ENCODE peak calls at places on chromosomes 5 and 9, in four cellular contexts. One of them, this sample, is unnamed.

GRCh38 chr5:115460476-115460875 is 84.1 kb downstream of the FEM1C start:
- DNase-seq in effector memory CD4-positive, alpha-beta T cell: no peak
- DNase-seq in neuronal stem cell: no peak
- DNase-seq in GM23248: peak; percentile 91
- DNase-seq in this sample: no peak

GRCh38 chr9:38334234-38334633 is 58.3 kb upstream of the ALDH1B1 start:
- DNase-seq in GM23248: no peak
- DNase-seq in effector memory CD4-positive, alpha-beta T cell: no peak
- DNase-seq in neuronal stem cell: no peak
- DNase-seq in this sample: no peak

GRCh38 chr5:149434162-149435014 is 55.3 kb upstream of the IL17B start:
- DNase-seq in GM23248: peak; percentile 69
- DNase-seq in neuronal stem cell: peak; percentile 63
- DNase-seq in effector memory CD4-positive, alpha-beta T cell: no peak
- DNase-seq in this sample: no peak

GRCh38 chr5:37120270-37120669 is 128.9 kb downstream of the CPLANE1 start:
- DNase-seq in effector memory CD4-positive, alpha-beta T cell: no peak
- DNase-seq in GM23248: no peak
- DNase-seq in neuronal stem cell: no peak
- DNase-seq in this sample: no peak

GRCh38 chr9:129720865-129721545 is 31.8 kb downstream of the PTGES start:
- DNase-seq in GM23248: peak; percentile 27
- DNase-seq in neuronal stem cell: no peak
- DNase-seq in effector memory CD4-positive, alpha-beta T cell: no peak
- DNase-seq in this sample: no peak

GRCh38 chr5:50969207-50970145 is 303.0 kb downstream of the PARP8 start:
- DNase-seq in effector memory CD4-positive, alpha-beta T cell: no peak
- DNase-seq in GM23248: peak; percentile 23
- DNase-seq in neuronal stem cell: peak; percentile 24
- DNase-seq in this sample: no peak

GRCh38 chr9:92292338-92293074 is 991 bp downstream of the IARS1 start:
- DNase-seq in effector memory CD4-positive, alpha-beta T cell: no peak
- DNase-seq in neuronal stem cell: no peak
- DNase-seq in GM23248: peak; percentile 63
- DNase-seq in this sample: no peak

GRCh38 chr9:137087409-137087925 is 682 bp downstream of the MAN1B1 start:
- DNase-seq in GM23248: peak; percentile 40
- DNase-seq in neuronal stem cell: no peak
- DNase-seq in effector memory CD4-positive, alpha-beta T cell: no peak
- DNase-seq in this sample: no peak

GRCh38 chr5:150254363-150255154 is 35.0 kb downstream of the CAMK2A start:
- DNase-seq in effector memory CD4-positive, alpha-beta T cell: no peak
- DNase-seq in neuronal stem cell: no peak
- DNase-seq in GM23248: no peak
- DNase-seq in this sample: no peak

GRCh38 chr9:21657966-21658667 is 144.3 kb upstream of the MTAP start:
- DNase-seq in neuronal stem cell: no peak
- DNase-seq in GM23248: peak; percentile 66
- DNase-seq in effector memory CD4-positive, alpha-beta T cell: no peak
- DNase-seq in this sample: no peak

GRCh38 chr5:149284501-149284900 is 12.8 kb downstream of the AFAP1L1 start:
- DNase-seq in neuronal stem cell: no peak
- DNase-seq in effector memory CD4-positive, alpha-beta T cell: no peak
- DNase-seq in GM23248: peak; percentile 83
- DNase-seq in this sample: no peak

GRCh38 chr9:95363051-95363841 is 45.7 kb upstream of the FANCC start:
- DNase-seq in neuronal stem cell: no peak
- DNase-seq in GM23248: no peak
- DNase-seq in effector memory CD4-positive, alpha-beta T cell: no peak
- DNase-seq in this sample: no peak

GRCh38 chr9:37987467-37987981 is 81.5 kb downstream of the SHB start:
- DNase-seq in GM23248: no peak
- DNase-seq in effector memory CD4-positive, alpha-beta T cell: no peak
- DNase-seq in neuronal stem cell: no peak
- DNase-seq in this sample: no peak

GRCh38 chr5:35003018-35003957 is 44.5 kb downstream of the AGXT2 start:
- DNase-seq in GM23248: peak; percentile 64
- DNase-seq in neuronal stem cell: peak; percentile 65
- DNase-seq in effector memory CD4-positive, alpha-beta T cell: peak; percentile 4
- DNase-seq in this sample: peak; percentile 36

GRCh38 chr5:179146277-179146676 is 86.1 kb downstream of the ZNF354C start:
- DNase-seq in effector memory CD4-positive, alpha-beta T cell: no peak
- DNase-seq in neuronal stem cell: no peak
- DNase-seq in GM23248: no peak
- DNase-seq in this sample: no peak

GRCh38 chr5:159642379-159642778 is 273.9 kb upstream of the ADRA1B start:
- DNase-seq in effector memory CD4-positive, alpha-beta T cell: no peak
- DNase-seq in GM23248: no peak
- DNase-seq in neuronal stem cell: no peak
- DNase-seq in this sample: no peak

GRCh38 chr5:31854181-31854624 is 215.3 kb downstream of the PDZD2 start:
- DNase-seq in effector memory CD4-positive, alpha-beta T cell: no peak
- DNase-seq in neuronal stem cell: no peak
- DNase-seq in GM23248: peak; percentile 16
- DNase-seq in this sample: peak; percentile 19

GRCh38 chr9:114694146-114694545 is 12.2 kb upstream of the TEX48 start:
- DNase-seq in effector memory CD4-positive, alpha-beta T cell: no peak
- DNase-seq in GM23248: peak; percentile 62
- DNase-seq in neuronal stem cell: no peak
- DNase-seq in this sample: no peak

GRCh38 chr9:21677834-21678233 is 124.6 kb upstream of the MTAP start:
- DNase-seq in neuronal stem cell: no peak
- DNase-seq in GM23248: peak; percentile 89
- DNase-seq in effector memory CD4-positive, alpha-beta T cell: no peak
- DNase-seq in this sample: no peak

GRCh38 chr5:40594811-40595210 is 84.9 kb upstream of the PTGER4 start:
- DNase-seq in GM23248: no peak
- DNase-seq in neuronal stem cell: no peak
- DNase-seq in effector memory CD4-positive, alpha-beta T cell: no peak
- DNase-seq in this sample: no peak

GRCh38 chr5:168219515-168220410 is 71.7 kb upstream of the WWC1 start:
- DNase-seq in GM23248: peak; percentile 78
- DNase-seq in effector memory CD4-positive, alpha-beta T cell: no peak
- DNase-seq in neuronal stem cell: peak; percentile 83
- DNase-seq in this sample: peak; percentile 1

GRCh38 chr5:179280095-179280490 is 65.2 kb downstream of the ADAMTS2 start:
- DNase-seq in effector memory CD4-positive, alpha-beta T cell: no peak
- DNase-seq in neuronal stem cell: no peak
- DNase-seq in GM23248: no peak
- DNase-seq in this sample: no peak

GRCh38 chr5:178381206-178381605 is 148.6 kb upstream of the PHYKPL start:
- DNase-seq in effector memory CD4-positive, alpha-beta T cell: no peak
- DNase-seq in neuronal stem cell: no peak
- DNase-seq in GM23248: no peak
- DNase-seq in this sample: no peak

GRCh38 chr5:74394543-74394923 is 246.0 kb downstream of the ENC1 start:
- DNase-seq in neuronal stem cell: no peak
- DNase-seq in GM23248: no peak
- DNase-seq in effector memory CD4-positive, alpha-beta T cell: no peak
- DNase-seq in this sample: no peak

GRCh38 chr5:123554601-123555000 is 42.6 kb downstream of the CSNK1G3 start:
- DNase-seq in effector memory CD4-positive, alpha-beta T cell: no peak
- DNase-seq in GM23248: no peak
- DNase-seq in neuronal stem cell: no peak
- DNase-seq in this sample: no peak

GRCh38 chr5:45335978-45336377 is 360.2 kb downstream of the HCN1 start:
- DNase-seq in GM23248: no peak
- DNase-seq in neuronal stem cell: no peak
- DNase-seq in effector memory CD4-positive, alpha-beta T cell: no peak
- DNase-seq in this sample: no peak
- H3K27ac ChIP-seq in GM23248: no peak overlapping the region
- H3K27ac ChIP-seq in neuronal stem cell: no peak overlapping the region
- H3K27ac ChIP-seq in effector memory CD4-positive, alpha-beta T cell: no peak overlapping the region
- H3K27ac ChIP-seq in this sample: no peak overlapping the region

GRCh38 chr9:2833096-2833495 is 10.8 kb downstream of the PUM3 start:
- DNase-seq in neuronal stem cell: no peak
- DNase-seq in effector memory CD4-positive, alpha-beta T cell: no peak
- DNase-seq in GM23248: peak; percentile 19
- DNase-seq in this sample: no peak
- H3K27ac ChIP-seq in neuronal stem cell: no peak overlapping the region
- H3K27ac ChIP-seq in effector memory CD4-positive, alpha-beta T cell: no peak overlapping the region
- H3K27ac ChIP-seq in GM23248: no peak overlapping the region
- H3K27ac ChIP-seq in this sample: no peak overlapping the region

GRCh38 chr9:71681708-71682268 is 86.5 kb downstream of the CEMIP2 start:
- DNase-seq in GM23248: peak; percentile 78
- DNase-seq in effector memory CD4-positive, alpha-beta T cell: no peak
- DNase-seq in neuronal stem cell: no peak
- DNase-seq in this sample: no peak
- H3K27ac ChIP-seq in GM23248: peak overlapping the region; percentile 74
- H3K27ac ChIP-seq in effector memory CD4-positive, alpha-beta T cell: no peak overlapping the region
- H3K27ac ChIP-seq in neuronal stem cell: no peak overlapping the region
- H3K27ac ChIP-seq in this sample: no peak overlapping the region

DNA sequence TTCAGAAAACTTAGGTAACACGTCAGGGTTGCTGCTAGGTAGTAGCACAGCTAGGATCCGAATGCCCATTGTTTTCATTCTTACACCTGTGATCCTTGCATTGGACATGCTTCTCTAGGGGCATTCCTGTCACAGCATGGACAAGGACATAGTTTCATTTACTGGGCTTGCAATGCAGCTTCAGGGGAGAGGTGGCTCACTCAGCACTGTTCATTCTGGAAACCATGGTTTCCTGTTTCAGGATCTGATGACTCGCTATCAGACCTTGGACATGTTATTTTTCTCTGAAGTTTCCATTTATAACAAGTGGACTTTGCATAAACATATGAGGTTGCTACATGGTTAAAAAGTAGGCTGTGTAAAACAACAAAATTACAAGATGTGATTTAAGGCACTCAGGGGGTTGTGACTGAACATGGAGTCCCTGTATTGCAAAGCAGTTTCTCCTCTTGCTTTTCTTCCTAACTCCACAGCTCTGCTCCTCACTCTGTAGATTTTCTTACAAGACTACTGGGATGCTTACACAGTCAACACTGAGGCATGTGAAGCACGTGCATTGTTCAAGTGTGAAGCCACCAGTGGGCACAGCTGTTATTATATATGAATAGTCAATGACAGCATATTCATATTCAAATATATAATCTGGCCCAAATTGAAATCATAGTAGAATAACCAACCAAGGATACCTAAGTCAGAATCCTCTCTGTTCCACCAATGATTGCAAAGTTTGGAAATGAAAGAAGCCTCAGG is 66.1 kb upstream of the STK32A start:
- DNase-seq in neuronal stem cell: no peak
- DNase-seq in effector memory CD4-positive, alpha-beta T cell: no peak
- DNase-seq in GM23248: peak; percentile 71
- DNase-seq in this sample: no peak
- H3K27ac ChIP-seq in neuronal stem cell: no peak overlapping the region
- H3K27ac ChIP-seq in effector memory CD4-positive, alpha-beta T cell: no peak overlapping the region
- H3K27ac ChIP-seq in GM23248: peak overlapping the region; percentile 64
- H3K27ac ChIP-seq in this sample: no peak overlapping the region

This sample was measured in substantia nigra.